ENCODE peak calls at places on chromosomes 6 and 20, in nine cellular contexts. Z is heart right ventricle; R is right cardiac atrium; U is thoracic aorta; B is PC-3; M is GM23248; H is left ventricle myocardium inferior; J is lung; A is CD8-positive, alpha-beta T cell. O is an unnamed sample. For H3K4me1 and H3K9me3, the result is how much of the 10 kb centered on the place peaks cover.

GRCh38 chr20:20215976-20216727 is 151.8 kb upstream of the INSM1 start:
- DNase-seq in Z (no peak), R (no peak), U (no peak), B (no peak), M (no peak), H (peak), J (no peak), A (peak), O (no peak)

GRCh38 chr20:18506744-18507143 is 996 bp upstream of the SEC23B start:
- DNase-seq in Z (no peak), R (no peak), U (no peak), B (no peak), M (no peak), H (no peak), J (no peak), A (no peak), O (no peak)

GRCh38 chr20:58706975-58707681 is 14.5 kb downstream of the NPEPL1 start:
- DNase-seq in Z (no peak), R (peak), U (no peak), B (no peak), M (no peak), H (peak), J (peak), A (no peak), O (no peak)

GRCh38 chr6:85923013-85923430 is 280.3 kb upstream of the SYNCRIP start:
- DNase-seq in Z (no peak), R (no peak), U (no peak), B (peak), M (peak), H (no peak), J (no peak), A (no peak), O (peak)

GRCh38 chr6:51936536-51936935 is 150.9 kb downstream of the PKHD1 start:
- DNase-seq in Z (no peak), R (no peak), U (no peak), B (no peak), M (no peak), H (no peak), J (no peak), A (no peak), O (no peak)

GRCh38 chr6:5930968-5931367 is 75.8 kb downstream of the NRN1 start:
- DNase-seq in Z (no peak), R (no peak), U (no peak), B (no peak), M (no peak), H (no peak), J (no peak), A (no peak), O (no peak)

GRCh38 chr20:40286991-40287531 is 402.0 kb downstream of the MAFB start:
- DNase-seq in Z (peak), R (peak), U (peak), B (no peak), M (no peak), H (peak), J (peak), A (no peak), O (peak)

GRCh38 chr20:53088786-53089185 is 116.6 kb downstream of the TSHZ2 start:
- DNase-seq in Z (no peak), R (no peak), U (no peak), B (no peak), M (no peak), H (no peak), J (no peak), A (no peak), O (no peak)

GRCh38 chr6:111184827-111185567 is 97.7 kb downstream of the SLC16A10 start:
- DNase-seq in Z (no peak), R (no peak), U (no peak), B (no peak), M (no peak), H (no peak), J (no peak), A (no peak), O (no peak)

GRCh38 chr6:36196049-36196879 is at the start of gene BRPF3:
- DNase-seq in Z (peak), R (peak), U (peak), B (peak), M (peak), H (peak), J (peak), A (peak), O (peak)

GRCh38 chr20:48875233-48875913 is 46.1 kb upstream of the ARFGEF2 start:
- DNase-seq in Z (no peak), R (no peak), U (no peak), B (no peak), M (no peak), H (no peak), J (no peak), A (no peak), O (no peak)

GRCh38 chr20:32982617-32983458 is 21.4 kb downstream of the SUN5 start:
- DNase-seq in Z (peak), R (peak), U (no peak), B (no peak), M (no peak), H (peak), J (no peak), A (no peak), O (peak)

GRCh38 chr6:47677381-47678100 is 20.8 kb upstream of the ADGRF4 start:
- DNase-seq in Z (no peak), R (no peak), U (no peak), B (no peak), M (no peak), H (no peak), J (no peak), A (no peak), O (no peak)

GRCh38 chr6:116924245-116924644 is 47.2 kb downstream of the RFX6 start:
- DNase-seq in Z (no peak), R (no peak), U (no peak), B (no peak), M (no peak), H (no peak), J (no peak), A (no peak), O (no peak)

GRCh38 chr6:131136021-131136847 is 967 bp downstream of the AKAP7 start:
- DNase-seq in Z (no peak), R (no peak), U (no peak), B (peak), M (peak), H (no peak), J (no peak), A (no peak), O (no peak)

GRCh38 chr6:162509821-162510220 is 217.7 kb downstream of the PRKN start:
- DNase-seq in Z (no peak), R (no peak), U (no peak), B (no peak), M (no peak), H (no peak), J (no peak), A (no peak), O (no peak)

GRCh38 chr6:41921712-41921998 is 356 bp downstream of the BYSL start:
- DNase-seq in Z (no peak), R (no peak), U (no peak), B (no peak), M (peak), H (no peak), J (no peak), A (no peak), O (peak)

GRCh38 chr6:21005816-21006553 is 471.7 kb downstream of the CDKAL1 start:
- DNase-seq in Z (no peak), R (no peak), U (no peak), B (peak), M (peak), H (no peak), J (no peak), A (no peak), O (peak)

GRCh38 chr6:28423546-28423945 is 19.7 kb downstream of the ZSCAN23 start:
- DNase-seq in Z (no peak), R (no peak), U (no peak), B (no peak), M (no peak), H (no peak), J (no peak), A (no peak), O (no peak)

GRCh38 chr6:40398810-40399477 is 188.2 kb downstream of the LRFN2 start:
- DNase-seq in Z (no peak), R (no peak), U (no peak), B (no peak), M (no peak), H (no peak), J (no peak), A (no peak), O (peak)

GRCh38 chr20:33839591-33839990 is 28.4 kb downstream of the CHMP4B start:
- DNase-seq in Z (peak), R (peak), U (no peak), B (no peak), M (no peak), H (peak), J (no peak), A (no peak), O (peak)

GRCh38 chr20:62625921-62626547 is 16.3 kb upstream of the SLCO4A1 start:
- DNase-seq in Z (no peak), R (peak), U (no peak), B (no peak), M (no peak), H (no peak), J (no peak), A (no peak), O (no peak)
- H3K4me1 ChIP-seq in Z (under half), R (under half), U (under half), B (half or more), M (under half), H (half or more), J (under half), A (under half), O (under half)

GRCh38 chr20:2874456-2874855 is 1.2 kb downstream of the PTPRA start:
- DNase-seq in Z (no peak), R (no peak), U (no peak), B (peak), M (peak), H (no peak), J (no peak), A (no peak), O (no peak)
- H3K4me3 ChIP-seq in Z (peak), R (peak), U (peak), B (peak), M (peak), H (peak), J (peak), A (peak), O (peak)

DNA sequence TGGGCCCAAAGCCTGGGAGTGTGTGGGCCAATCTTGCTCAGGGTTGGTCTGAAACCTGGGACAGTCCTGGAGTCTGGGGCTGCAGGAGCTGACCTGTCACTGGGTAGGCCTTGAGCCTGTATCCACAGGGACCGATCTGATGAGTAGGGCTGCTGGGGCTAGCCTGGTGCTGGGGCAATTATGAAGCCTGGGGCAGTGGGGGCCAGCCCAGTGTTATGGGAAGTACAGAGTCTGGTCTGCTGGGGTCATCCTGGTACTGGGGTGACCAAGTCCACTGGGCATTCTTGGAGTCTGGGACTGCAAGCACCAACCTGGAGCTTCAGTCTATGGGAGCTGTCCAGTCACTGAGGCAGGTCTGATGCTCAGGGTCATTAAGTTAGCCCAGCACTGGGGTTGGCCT is 20.7 kb downstream of the DEFB115 start:
- DNase-seq in Z (no peak), R (no peak), U (no peak), B (no peak), M (no peak), H (no peak), J (no peak), A (no peak), O (no peak)
- H3K9me3 ChIP-seq in Z (under half), R (under half), U (under half), B (under half), M (under half), H (under half), J (under half), A (under half), O (under half)

DNA sequence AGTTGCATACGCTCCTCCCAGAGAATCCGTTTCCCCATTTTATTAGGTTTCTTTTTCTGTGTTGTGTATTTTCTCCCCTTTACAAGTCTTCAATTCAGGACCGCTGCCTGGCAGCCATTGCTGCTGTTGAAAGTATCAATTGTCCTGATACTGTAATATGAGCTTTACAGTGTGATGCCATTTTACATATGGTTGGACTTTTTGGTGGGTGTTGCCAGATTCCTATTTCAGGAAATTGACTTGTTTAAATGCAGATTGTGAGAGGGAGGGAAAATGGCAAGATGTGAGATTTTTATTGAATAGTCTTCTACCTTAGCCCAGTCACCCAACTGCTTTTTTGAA is 1.2 kb downstream of the PANK2 start:
- DNase-seq in Z (no peak), R (no peak), U (no peak), B (peak), M (peak), H (no peak), J (no peak), A (no peak), O (no peak)
- H3K4me1 ChIP-seq in Z (under half), R (under half), U (half or more), B (under half), M (under half), H (half or more), J (under half), A (under half), O (under half)

DNA sequence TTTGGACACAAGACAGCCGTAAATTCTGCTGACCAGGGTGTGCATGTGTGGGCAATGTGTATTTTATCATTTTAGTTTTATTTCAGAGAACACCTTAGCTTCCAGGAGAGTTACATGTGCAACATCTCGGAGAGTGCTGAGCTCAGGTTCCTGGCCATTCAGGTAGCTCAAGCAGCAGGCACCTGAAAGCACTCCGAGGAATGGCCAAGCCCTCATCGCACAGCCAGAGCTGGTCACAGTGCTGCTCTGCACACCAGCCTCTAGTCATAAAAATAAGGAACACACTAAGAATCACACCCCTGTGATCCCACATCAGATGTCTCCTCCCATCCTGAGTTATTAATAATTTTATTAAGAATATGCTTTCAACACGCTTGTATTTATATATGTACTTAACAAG is 36.2 kb upstream of the IRF4 start:
- DNase-seq in Z (no peak), R (no peak), U (no peak), B (no peak), M (no peak), H (no peak), J (no peak), A (no peak), O (no peak)
- H3K4me3 ChIP-seq in Z (no peak), R (no peak), U (no peak), B (no peak), M (no peak), H (no peak), J (no peak), A (no peak), O (no peak)

GRCh38 chr6:32459781-32460424 is 20.2 kb downstream of the HLA-DRA start:
- DNase-seq in Z (no peak), R (no peak), U (no peak), B (no peak), M (peak), H (no peak), J (no peak), A (no peak), O (no peak)

GRCh38 chr6:32462609-32463008 is 22.9 kb downstream of the HLA-DRA start:
- DNase-seq in Z (no peak), R (no peak), U (no peak), B (peak), M (no peak), H (no peak), J (no peak), A (no peak), O (no peak)

GRCh38 chr6:32457054-32457453 is 17.4 kb downstream of the HLA-DRA start:
- DNase-seq in Z (no peak), R (no peak), U (no peak), B (no peak), M (no peak), H (no peak), J (no peak), A (no peak), O (no peak)

GRCh38 chr6:32461493-32461892 is 21.8 kb downstream of the HLA-DRA start:
- DNase-seq in Z (no peak), R (no peak), U (no peak), B (no peak), M (no peak), H (no peak), J (no peak), A (no peak), O (no peak)

DNA sequence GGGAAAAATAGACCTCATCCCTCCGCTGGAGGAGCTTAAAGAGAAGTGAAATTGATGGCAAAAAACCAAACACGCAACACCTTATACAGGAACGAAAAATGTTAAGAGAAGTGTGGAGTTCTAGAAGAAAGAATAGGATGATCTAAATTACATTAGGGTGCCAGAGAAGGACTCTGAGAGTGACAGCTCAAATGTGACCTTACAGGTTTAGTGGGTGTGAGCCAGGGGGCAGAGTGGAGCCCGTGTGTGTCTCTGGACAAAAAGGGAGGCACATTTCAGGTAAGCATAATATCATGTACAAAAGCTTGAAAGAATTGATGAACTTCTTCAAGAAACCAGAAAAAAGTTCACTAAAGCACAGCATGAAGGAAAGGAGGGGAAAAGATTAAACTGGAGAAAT is 20.8 kb downstream of the HLA-DRA start:
- DNase-seq in Z (no peak), R (no peak), U (no peak), B (peak), M (no peak), H (no peak), J (no peak), A (no peak), O (no peak)
- H3K9me3 ChIP-seq in Z (under half), R (under half), U (under half), B (under half), M (under half), H (under half), J (under half), A (under half), O (under half)

GRCh38 chr6:160378886-160379285 is 30.7 kb downstream of the SLC22A3 start:
- DNase-seq in Z (no peak), R (no peak), U (no peak), B (no peak), M (peak), H (no peak), J (no peak), A (no peak), O (no peak)

GRCh38 chr6:160378218-160378617 is 30.0 kb downstream of the SLC22A3 start:
- DNase-seq in Z (no peak), R (no peak), U (no peak), B (no peak), M (no peak), H (no peak), J (no peak), A (no peak), O (no peak)

GRCh38 chr6:160374836-160375560 is 26.8 kb downstream of the SLC22A3 start:
- DNase-seq in Z (no peak), R (no peak), U (no peak), B (no peak), M (no peak), H (no peak), J (no peak), A (no peak), O (no peak)

GRCh38 chr6:160376445-160376844 is 28.3 kb downstream of the SLC22A3 start:
- DNase-seq in Z (no peak), R (no peak), U (no peak), B (no peak), M (no peak), H (no peak), J (no peak), A (no peak), O (no peak)

GRCh38 chr6:160375561-160375949 is 27.4 kb downstream of the SLC22A3 start:
- DNase-seq in Z (no peak), R (no peak), U (no peak), B (no peak), M (no peak), H (no peak), J (no peak), A (no peak), O (no peak)
- H3K4me1 ChIP-seq in Z (under half), R (under half), U (half or more), B (under half), M (under half), H (under half), J (under half), A (under half), O (under half)

DNA sequence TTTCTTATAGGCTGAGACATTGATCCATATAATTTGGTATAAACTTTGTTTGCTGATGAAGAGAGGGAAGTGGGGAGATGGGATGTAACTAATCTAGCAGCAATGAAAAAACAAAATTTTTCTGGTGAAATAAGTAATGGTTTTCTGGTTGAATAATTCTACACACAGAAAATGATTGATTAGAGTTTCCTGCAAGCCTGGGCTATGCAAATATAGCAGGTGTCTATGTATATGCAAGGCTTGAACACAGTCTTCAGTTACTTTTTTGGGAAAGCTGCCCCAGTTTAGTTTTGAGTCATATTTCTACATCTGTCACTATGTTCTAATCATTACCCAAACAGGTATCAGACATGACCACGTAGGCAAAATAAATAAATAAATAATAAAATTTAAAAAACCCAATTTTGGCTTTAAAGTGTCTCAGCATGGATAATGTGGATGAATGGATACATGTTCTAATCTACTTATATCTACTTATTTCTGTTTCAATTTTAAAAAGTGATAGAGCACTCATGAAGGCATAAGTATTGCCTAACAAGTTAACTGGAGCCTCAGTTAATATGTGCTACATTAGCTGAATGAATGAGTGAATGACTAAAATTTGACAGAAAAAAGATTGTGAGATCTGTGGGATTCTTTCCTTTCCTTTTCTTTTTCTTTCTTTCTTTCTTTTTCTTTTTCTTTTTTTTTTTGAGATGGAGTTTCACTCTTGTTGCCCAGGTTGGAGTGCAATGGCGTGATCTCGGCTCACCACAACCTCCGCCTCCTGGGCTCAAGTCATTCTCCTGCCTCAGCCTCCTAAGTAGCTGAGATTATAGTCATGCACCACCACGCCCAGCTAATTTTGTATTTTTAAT is 37.2 kb upstream of the TFB1M start:
- DNase-seq in Z (no peak), R (no peak), U (no peak), B (no peak), M (no peak), H (no peak), J (no peak), A (no peak), O (no peak)
- H3K4me3 ChIP-seq in Z (no peak), R (no peak), U (no peak), B (no peak), M (no peak), H (no peak), J (no peak), A (no peak), O (no peak)

GRCh38 chr20:16025084-16025483 is 548.2 kb downstream of the KIF16B start:
- DNase-seq in Z (no peak), R (no peak), U (no peak), B (no peak), M (no peak), H (no peak), J (no peak), A (no peak), O (no peak)
- H3K9me3 ChIP-seq in Z (under half), R (under half), U (under half), B (under half), M (under half), H (under half), J (under half), A (under half), O (under half)

GRCh38 chr6:44067760-44068139 is 59.5 kb downstream of the MRPL14 start:
- DNase-seq in Z (no peak), R (no peak), U (no peak), B (no peak), M (no peak), H (no peak), J (no peak), A (no peak), O (no peak)
- H3K4me1 ChIP-seq in Z (under half), R (under half), U (under half), B (under half), M (under half), H (under half), J (under half), A (under half), O (under half)

O was measured in BE2C.